ENCODE peak calls at places on chromosomes 3 and 15, in seven cellular contexts. Y, R, V, S, U, O and K are unnamed samples.

GRCh38 chr3:32322311-32322710 is 69.3 kb upstream of the CMTM7 start:
- DNase-seq in S (no peak), R (no peak), V (no peak), O (no peak), U (no peak), Y (no peak), K (no peak)

GRCh38 chr3:126494204-126494603 is 18.5 kb upstream of the ZXDC start:
- DNase-seq in R (no peak), Y (no peak), S (no peak), O (no peak), U (no peak), V (no peak), K (no peak)

GRCh38 chr15:85124173-85124572 is 142.5 kb downstream of the PDE8A start:
- DNase-seq in R (no peak), V (no peak), U (no peak), Y (no peak), S (no peak), O (no peak), K (no peak)

GRCh38 chr3:157406376-157406775 is 30.3 kb upstream of the PTX3 start:
- DNase-seq in S (no peak), V (no peak), U (no peak), R (no peak), Y (no peak), O (no peak), K (no peak)

GRCh38 chr3:100254168-100254777 is 6.5 kb upstream of the TBC1D23 start:
- DNase-seq in U (no peak), Y (no peak), S (peak; percentile 83), O (peak; percentile 58), R (peak; percentile 47), V (peak; percentile 47), K (peak; percentile 88)

GRCh38 chr15:83372434-83372873 is 74.7 kb upstream of the SH3GL3 start:
- DNase-seq in V (no peak), Y (no peak), O (no peak), U (no peak), S (no peak), R (no peak), K (peak; percentile 33)

GRCh38 chr3:147513785-147514184 is 104.6 kb downstream of the ZIC1 start:
- DNase-seq in U (no peak), S (no peak), R (no peak), V (no peak), O (no peak), Y (no peak), K (no peak)

GRCh38 chr3:159114582-159114981 is 312.7 kb downstream of the MFSD1 start:
- DNase-seq in Y (no peak), S (no peak), U (no peak), V (no peak), R (no peak), O (no peak), K (no peak)

GRCh38 chr3:161349529-161350278 is 21.6 kb downstream of the SPTSSB start:
- DNase-seq in U (no peak), R (no peak), Y (no peak), S (peak; percentile 84), O (no peak), V (peak; percentile 93), K (peak; percentile 90)

GRCh38 chr3:170344971-170345370 is 12.5 kb upstream of the SKIL start:
- DNase-seq in O (no peak), U (no peak), V (no peak), Y (no peak), R (no peak), S (no peak), K (no peak)

GRCh38 chr3:88113311-88114162 is 36.2 kb upstream of the C3orf38 start:
- DNase-seq in O (no peak), S (peak; percentile 84), Y (peak; percentile 3), V (peak; percentile 39), R (peak; percentile 63), U (no peak), K (peak; percentile 86)

GRCh38 chr3:79618883-79619282 is 148.9 kb downstream of the ROBO1 start:
- DNase-seq in Y (no peak), S (no peak), R (no peak), O (no peak), V (no peak), U (no peak), K (no peak)

GRCh38 chr3:20352547-20353164 is 166.7 kb upstream of the SGO1 start:
- DNase-seq in U (no peak), S (peak; percentile 54), R (no peak), Y (no peak), O (no peak), V (no peak), K (peak; percentile 9)